ENCODE peak calls at places on chromosome 21, in six cellular contexts. I is PC-3, G is HCT116, H is GM23338, W is OCI-LY7, Z is neural progenitor cell. L is an unnamed sample.

GRCh38 chr21:37348664-37349063 is 17.9 kb upstream of the DYRK1A start:
- DNase-seq in I (peak), G (no peak), H (peak), W (peak), Z (peak), L (peak)

GRCh38 chr21:31554511-31555022 is 104.9 kb upstream of the SOD1 start:
- DNase-seq in I (peak), G (peak), H (peak), W (no peak), Z (peak), L (peak)

GRCh38 chr21:44730028-44730395 is 18.6 kb upstream of the TSPEAR start:
- DNase-seq in I (no peak), G (no peak), H (no peak), W (no peak), Z (no peak), L (no peak)

GRCh38 chr21:44845418-44846200 is 27.7 kb upstream of the SUMO3 start:
- DNase-seq in I (peak), G (no peak), H (peak), W (peak), Z (peak), L (peak)

GRCh38 chr21:34986561-34987533 is 62.3 kb downstream of the RUNX1 start:
- DNase-seq in I (peak), G (peak), H (peak), W (no peak), Z (peak), L (peak)

GRCh38 chr21:38171723-38172344 is 85.0 kb upstream of the KCNJ15 start:
- DNase-seq in I (peak), G (no peak), H (peak), W (no peak), Z (peak), L (no peak)

GRCh38 chr21:39125752-39126485 is 57.3 kb downstream of the PSMG1 start:
- DNase-seq in I (peak), G (peak), H (peak), W (peak), Z (peak), L (peak)

GRCh38 chr21:45433301-45433700 is 28.3 kb downstream of the COL18A1 start:
- DNase-seq in I (no peak), G (no peak), H (no peak), W (no peak), Z (no peak), L (no peak)

GRCh38 chr21:33685613-33686197 is 43.4 kb downstream of the ITSN1 start:
- DNase-seq in I (peak), G (no peak), H (peak), W (no peak), Z (no peak), L (peak)

GRCh38 chr21:27564684-27565280 is 597.9 kb upstream of the ADAMTS5 start:
- DNase-seq in I (peak), G (no peak), H (peak), W (peak), Z (peak), L (peak)

GRCh38 chr21:45551816-45552695 is 9.8 kb upstream of the SLC19A1 start:
- DNase-seq in I (no peak), G (no peak), H (no peak), W (no peak), Z (no peak), L (no peak)

GRCh38 chr21:44568667-44569556 is 4.6 kb upstream of the KRTAP10-4 start:
- DNase-seq in I (no peak), G (no peak), H (no peak), W (no peak), Z (no peak), L (no peak)

GRCh38 chr21:33265664-33266049 is 510 bp upstream of the IL10RB start:
- DNase-seq in I (peak), G (no peak), H (peak), W (peak), Z (peak), L (peak)

GRCh38 chr21:40845621-40846020 is 1.3 kb downstream of the DSCAM start:
- DNase-seq in I (peak), G (no peak), H (no peak), W (no peak), Z (no peak), L (no peak)

GRCh38 chr21:44013380-44014088 is 1.4 kb downstream of the TRAPPC10 start:
- DNase-seq in I (peak), G (no peak), H (peak), W (peak), Z (no peak), L (peak)

GRCh38 chr21:28160378-28160777 is 832.3 kb downstream of the LTN1 start:
- DNase-seq in I (no peak), G (no peak), H (no peak), W (no peak), Z (no peak), L (no peak)

GRCh38 chr21:22898061-22898460 is 1899.9 kb downstream of the NCAM2 start:
- DNase-seq in I (no peak), G (no peak), H (no peak), W (no peak), Z (no peak), L (no peak)

GRCh38 chr21:39715804-39716397 is 29.1 kb upstream of the IGSF5 start:
- DNase-seq in I (peak), G (peak), H (peak), W (peak), Z (peak), L (peak)

GRCh38 chr21:21283810-21284209 is 285.6 kb downstream of the NCAM2 start:
- DNase-seq in I (no peak), G (no peak), H (no peak), W (no peak), Z (no peak), L (no peak)

GRCh38 chr21:37712204-37712934 is 203.9 kb downstream of the KCNJ6 start:
- DNase-seq in I (peak), G (peak), H (peak), W (peak), Z (peak), L (peak)

GRCh38 chr21:36297555-36297937 is 22.5 kb upstream of the MORC3 start:
- DNase-seq in I (no peak), G (no peak), H (no peak), W (no peak), Z (no peak), L (no peak)

GRCh38 chr21:36297938-36298572 is 21.9 kb upstream of the MORC3 start:
- DNase-seq in I (peak), G (no peak), H (no peak), W (peak), Z (no peak), L (peak)
- H3K4me3 ChIP-seq in I (peak), G (no peak), H (no peak), W (peak), Z (no peak), L (peak)

GRCh38 chr21:15722591-15723324 is 7.0 kb upstream of the USP25 start:
- DNase-seq in I (peak), G (no peak), H (peak), W (no peak), Z (no peak), L (no peak)
- TF ChIP-seq EZH2phosphoT487 in I (no peak), G (no peak), H (no peak), W (no peak), Z (no peak), L (no peak)

DNA sequence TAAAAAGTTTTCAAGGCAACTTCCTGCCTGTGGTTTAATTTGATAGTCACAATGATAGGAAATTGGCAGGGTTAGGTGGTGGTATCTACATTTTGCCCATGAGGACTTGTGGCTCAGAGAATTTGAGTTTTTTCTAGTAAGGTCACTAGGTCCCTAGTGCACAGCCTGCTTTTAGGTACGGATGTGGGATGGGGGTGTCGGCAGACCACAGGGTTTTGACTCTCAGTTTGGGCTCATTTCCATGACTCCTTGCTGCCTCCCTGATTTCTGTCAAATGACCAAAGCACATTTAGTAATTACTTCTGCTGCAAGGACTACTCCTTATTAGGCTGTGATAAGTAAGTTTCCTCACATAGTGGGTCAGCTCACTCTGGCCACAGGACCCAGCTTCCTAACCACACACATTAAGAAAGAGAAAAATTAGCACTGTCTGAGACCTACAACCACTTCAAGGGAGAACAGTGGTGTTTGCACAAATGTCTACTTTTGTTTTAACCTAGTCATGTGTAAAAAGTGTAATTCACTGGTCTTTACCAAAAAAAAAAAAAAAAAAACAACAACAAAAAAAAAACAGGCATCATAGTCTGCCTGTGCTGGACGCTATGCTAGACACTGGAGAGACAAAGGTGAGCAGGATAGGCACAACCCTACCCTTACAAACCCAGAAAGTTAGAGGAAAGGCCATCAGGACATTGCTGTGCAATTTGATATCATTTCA is 43.7 kb downstream of the MRPL39 start:
- DNase-seq in I (no peak), G (no peak), H (no peak), W (no peak), Z (no peak), L (no peak)
- H3K4me3 ChIP-seq in I (no peak), G (no peak), H (no peak), W (peak), Z (no peak), L (no peak)

DNA sequence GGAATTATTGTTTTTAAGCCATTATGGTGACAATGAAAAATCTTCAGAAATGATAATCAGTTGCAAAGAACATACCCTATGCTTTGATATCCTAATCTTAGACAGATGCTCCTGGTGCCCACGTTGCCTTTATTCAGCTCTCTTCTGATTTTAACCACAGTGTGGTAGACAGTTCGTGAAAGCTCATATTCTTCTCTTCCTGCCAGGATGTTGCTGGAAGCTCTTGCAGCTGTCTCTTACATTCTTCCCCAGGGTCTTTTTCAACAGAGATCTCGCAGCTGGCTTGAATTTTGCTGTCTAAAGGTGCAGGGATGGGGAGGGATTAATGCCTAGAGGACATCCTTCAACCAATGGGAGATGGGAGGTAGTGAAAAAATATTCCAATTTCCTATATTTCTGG is 150.0 kb upstream of the APP start:
- DNase-seq in I (no peak), G (no peak), H (no peak), W (no peak), Z (no peak), L (no peak)
- TF ChIP-seq EZH2phosphoT487 in I (no peak), G (no peak), H (no peak), W (no peak), Z (no peak), L (no peak)

DNA sequence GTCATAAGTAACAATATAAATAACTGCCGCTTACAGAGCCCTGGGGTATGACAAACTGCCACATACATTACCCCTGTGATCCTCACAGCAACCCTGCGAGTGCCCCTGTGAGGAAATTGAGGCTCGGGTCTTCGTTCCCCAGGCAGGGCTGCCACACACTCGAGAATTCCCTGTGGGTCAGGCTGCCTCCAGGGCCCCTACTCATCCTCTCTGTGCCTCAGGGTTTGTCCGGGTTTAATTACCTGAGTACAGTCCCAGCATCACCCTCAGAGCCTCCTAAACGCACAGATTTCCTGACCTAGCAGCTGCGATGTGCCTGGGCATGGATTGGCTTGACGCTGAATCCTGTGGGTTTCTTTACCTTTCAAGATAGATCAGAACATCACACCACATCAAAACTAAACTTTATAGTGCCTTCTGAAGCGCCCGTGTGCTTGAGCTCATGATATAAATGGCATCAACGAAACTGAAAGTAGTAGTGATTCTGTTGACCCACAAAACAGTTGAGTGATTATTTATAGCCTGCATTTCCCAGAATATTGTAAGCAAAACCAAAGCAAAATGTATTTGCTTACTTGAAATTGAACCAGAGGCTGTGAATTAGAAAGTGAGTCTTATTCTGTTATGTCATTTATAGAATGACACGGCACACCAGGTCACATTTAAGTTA is 14.0 kb downstream of the SLC37A1 start:
- DNase-seq in I (no peak), G (no peak), H (no peak), W (peak), Z (no peak), L (peak)
- H3K4me3 ChIP-seq in I (no peak), G (no peak), H (no peak), W (peak), Z (no peak), L (peak)